ENCODE peak calls at places on chromosomes 4 and X, in six cellular contexts. One of them, this sample, is unnamed.

GRCh38 chr4:26032572-26033320 is 118.7 kb downstream of the SMIM20 start:
- DNase-seq in tibial artery: no peak
- DNase-seq in Caco-2: no peak
- DNase-seq in bronchial epithelial cell: peak
- DNase-seq in MM.1S: no peak
- DNase-seq in mammary epithelial cell: no peak
- DNase-seq in this sample: no peak

GRCh38 chr4:145823743-145824142 is 114.9 kb downstream of the ZNF827 start:
- DNase-seq in tibial artery: no peak
- DNase-seq in Caco-2: no peak
- DNase-seq in bronchial epithelial cell: no peak
- DNase-seq in MM.1S: no peak
- DNase-seq in mammary epithelial cell: no peak
- DNase-seq in this sample: peak

GRCh38 chr4:152193059-152193458 is 342.8 kb downstream of the FBXW7 start:
- DNase-seq in tibial artery: no peak
- DNase-seq in Caco-2: no peak
- DNase-seq in bronchial epithelial cell: no peak
- DNase-seq in MM.1S: no peak
- DNase-seq in mammary epithelial cell: no peak
- DNase-seq in this sample: no peak

GRCh38 chr4:39706334-39706733 is 8.4 kb downstream of the UBE2K start:
- DNase-seq in tibial artery: peak
- DNase-seq in Caco-2: no peak
- DNase-seq in bronchial epithelial cell: peak
- DNase-seq in MM.1S: no peak
- DNase-seq in mammary epithelial cell: peak
- DNase-seq in this sample: no peak

GRCh38 chr4:46388860-46389259 is 1.1 kb downstream of the GABRA2 start:
- DNase-seq in tibial artery: no peak
- DNase-seq in Caco-2: no peak
- DNase-seq in bronchial epithelial cell: no peak
- DNase-seq in MM.1S: no peak
- DNase-seq in mammary epithelial cell: no peak
- DNase-seq in this sample: no peak

GRCh38 chr4:6279582-6280289 is 10.1 kb downstream of the WFS1 start:
- DNase-seq in tibial artery: peak
- DNase-seq in Caco-2: no peak
- DNase-seq in bronchial epithelial cell: no peak
- DNase-seq in MM.1S: no peak
- DNase-seq in mammary epithelial cell: no peak
- DNase-seq in this sample: no peak

GRCh38 chr4:76589872-76590846 is 155.1 kb downstream of the SHROOM3 start:
- DNase-seq in tibial artery: peak
- DNase-seq in Caco-2: peak
- DNase-seq in bronchial epithelial cell: no peak
- DNase-seq in MM.1S: no peak
- DNase-seq in mammary epithelial cell: peak
- DNase-seq in this sample: no peak

GRCh38 chr4:1938027-1938426 is 66.8 kb downstream of the NSD2 start:
- DNase-seq in tibial artery: no peak
- DNase-seq in Caco-2: no peak
- DNase-seq in bronchial epithelial cell: peak
- DNase-seq in MM.1S: no peak
- DNase-seq in mammary epithelial cell: peak
- DNase-seq in this sample: no peak

GRCh38 chrX:68837119-68837518 is 8.3 kb downstream of the EFNB1 start:
- DNase-seq in tibial artery: no peak
- DNase-seq in Caco-2: no peak
- DNase-seq in bronchial epithelial cell: no peak
- DNase-seq in MM.1S: no peak
- DNase-seq in mammary epithelial cell: no peak
- DNase-seq in this sample: no peak

GRCh38 chr4:53510981-53511380 is 80.3 kb downstream of the LNX1 start:
- DNase-seq in tibial artery: no peak
- DNase-seq in Caco-2: no peak
- DNase-seq in bronchial epithelial cell: no peak
- DNase-seq in MM.1S: no peak
- DNase-seq in mammary epithelial cell: no peak
- DNase-seq in this sample: no peak

GRCh38 chr4:22090655-22091350 is 142.2 kb upstream of the KCNIP4 start:
- DNase-seq in tibial artery: no peak
- DNase-seq in Caco-2: no peak
- DNase-seq in bronchial epithelial cell: no peak
- DNase-seq in MM.1S: peak
- DNase-seq in mammary epithelial cell: no peak
- DNase-seq in this sample: no peak

GRCh38 chrX:39883664-39884063 is 214.1 kb downstream of the BCOR start:
- DNase-seq in tibial artery: no peak
- DNase-seq in Caco-2: no peak
- DNase-seq in bronchial epithelial cell: no peak
- DNase-seq in MM.1S: no peak
- DNase-seq in mammary epithelial cell: no peak
- DNase-seq in this sample: peak

GRCh38 chr4:76704133-76704881 is 193.6 kb downstream of the SOWAHB start:
- DNase-seq in tibial artery: no peak
- DNase-seq in Caco-2: peak
- DNase-seq in bronchial epithelial cell: peak
- DNase-seq in MM.1S: no peak
- DNase-seq in mammary epithelial cell: peak
- DNase-seq in this sample: no peak

GRCh38 chr4:87251104-87251503 is 30.7 kb upstream of the KLHL8 start:
- DNase-seq in tibial artery: no peak
- DNase-seq in Caco-2: no peak
- DNase-seq in bronchial epithelial cell: no peak
- DNase-seq in MM.1S: no peak
- DNase-seq in mammary epithelial cell: no peak
- DNase-seq in this sample: no peak

GRCh38 chr4:137180349-137180748 is 351.9 kb downstream of the PCDH18 start:
- DNase-seq in tibial artery: no peak
- DNase-seq in Caco-2: peak
- DNase-seq in bronchial epithelial cell: no peak
- DNase-seq in MM.1S: no peak
- DNase-seq in mammary epithelial cell: no peak
- DNase-seq in this sample: no peak

GRCh38 chr4:3516836-3517730 is 15.1 kb downstream of the LRPAP1 start:
- DNase-seq in tibial artery: peak
- DNase-seq in Caco-2: no peak
- DNase-seq in bronchial epithelial cell: no peak
- DNase-seq in MM.1S: no peak
- DNase-seq in mammary epithelial cell: no peak
- DNase-seq in this sample: no peak

GRCh38 chrX:96314974-96315373 is 369.7 kb upstream of the DIAPH2 start:
- DNase-seq in tibial artery: no peak
- DNase-seq in Caco-2: no peak
- DNase-seq in bronchial epithelial cell: peak
- DNase-seq in MM.1S: no peak
- DNase-seq in mammary epithelial cell: peak
- DNase-seq in this sample: no peak

GRCh38 chr4:68404153-68404552 is 43.1 kb upstream of the TMPRSS11E start:
- DNase-seq in tibial artery: no peak
- DNase-seq in Caco-2: no peak
- DNase-seq in bronchial epithelial cell: no peak
- DNase-seq in MM.1S: no peak
- DNase-seq in mammary epithelial cell: no peak
- DNase-seq in this sample: no peak

GRCh38 chrX:119093991-119094741 is 21.4 kb downstream of the CT47C1 start:
- DNase-seq in tibial artery: no peak
- DNase-seq in Caco-2: no peak
- DNase-seq in bronchial epithelial cell: peak
- DNase-seq in MM.1S: no peak
- DNase-seq in mammary epithelial cell: peak
- DNase-seq in this sample: no peak

GRCh38 chr4:63020661-63021060 is 1388.6 kb downstream of the TECRL start:
- DNase-seq in tibial artery: no peak
- DNase-seq in Caco-2: no peak
- DNase-seq in bronchial epithelial cell: no peak
- DNase-seq in MM.1S: no peak
- DNase-seq in mammary epithelial cell: no peak
- DNase-seq in this sample: no peak

GRCh38 chrX:53253293-53254020 is 27.9 kb downstream of the IQSEC2 start:
- DNase-seq in tibial artery: no peak
- DNase-seq in Caco-2: no peak
- DNase-seq in bronchial epithelial cell: no peak
- DNase-seq in MM.1S: no peak
- DNase-seq in mammary epithelial cell: no peak
- DNase-seq in this sample: no peak

GRCh38 chrX:103688949-103689348 is 2.5 kb upstream of the MORF4L2 start:
- DNase-seq in tibial artery: no peak
- DNase-seq in Caco-2: no peak
- DNase-seq in bronchial epithelial cell: peak
- DNase-seq in MM.1S: peak
- DNase-seq in mammary epithelial cell: peak
- DNase-seq in this sample: peak
- TF ChIP-seq CTCF in tibial artery: peak
- TF ChIP-seq CTCF in Caco-2: peak
- TF ChIP-seq CTCF in bronchial epithelial cell: peak
- TF ChIP-seq CTCF in MM.1S: peak
- TF ChIP-seq CTCF in mammary epithelial cell: peak
- TF ChIP-seq CTCF in this sample: peak

GRCh38 chr4:173530326-173531062 is 465 bp upstream of the HAND2 start:
- DNase-seq in tibial artery: no peak
- DNase-seq in Caco-2: no peak
- DNase-seq in bronchial epithelial cell: no peak
- DNase-seq in MM.1S: no peak
- DNase-seq in mammary epithelial cell: no peak
- DNase-seq in this sample: no peak

GRCh38 chr4:173527103-173527876 is 2.7 kb downstream of the HAND2 start:
- DNase-seq in tibial artery: no peak
- DNase-seq in Caco-2: no peak
- DNase-seq in bronchial epithelial cell: no peak
- DNase-seq in MM.1S: no peak
- DNase-seq in mammary epithelial cell: no peak
- DNase-seq in this sample: no peak

GRCh38 chr4:173529505-173530325 is at the start of gene HAND2:
- DNase-seq in tibial artery: peak
- DNase-seq in Caco-2: no peak
- DNase-seq in bronchial epithelial cell: no peak
- DNase-seq in MM.1S: no peak
- DNase-seq in mammary epithelial cell: no peak
- DNase-seq in this sample: no peak

GRCh38 chr4:173526724-173527102 is 3.3 kb downstream of the HAND2 start:
- DNase-seq in tibial artery: no peak
- DNase-seq in Caco-2: no peak
- DNase-seq in bronchial epithelial cell: no peak
- DNase-seq in MM.1S: no peak
- DNase-seq in mammary epithelial cell: no peak
- DNase-seq in this sample: no peak

GRCh38 chr4:173528378-173529321 is 1.4 kb downstream of the HAND2 start:
- DNase-seq in tibial artery: peak
- DNase-seq in Caco-2: no peak
- DNase-seq in bronchial epithelial cell: no peak
- DNase-seq in MM.1S: no peak
- DNase-seq in mammary epithelial cell: no peak
- DNase-seq in this sample: no peak
- H3K4me3 ChIP-seq in tibial artery: peak
- H3K4me3 ChIP-seq in Caco-2: no peak
- H3K4me3 ChIP-seq in bronchial epithelial cell: no peak
- H3K4me3 ChIP-seq in MM.1S: no peak
- H3K4me3 ChIP-seq in mammary epithelial cell: no peak
- H3K4me3 ChIP-seq in this sample: no peak

GRCh38 chr4:73520821-73521220 is 39.3 kb downstream of the AFM start:
- DNase-seq in tibial artery: peak
- DNase-seq in Caco-2: no peak
- DNase-seq in bronchial epithelial cell: no peak
- DNase-seq in MM.1S: no peak
- DNase-seq in mammary epithelial cell: no peak
- DNase-seq in this sample: peak
- TF ChIP-seq CTCF in tibial artery: no peak
- TF ChIP-seq CTCF in Caco-2: no peak
- TF ChIP-seq CTCF in bronchial epithelial cell: no peak
- TF ChIP-seq CTCF in MM.1S: no peak
- TF ChIP-seq CTCF in mammary epithelial cell: no peak
- TF ChIP-seq CTCF in this sample: no peak

GRCh38 chr4:155952546-155952945 is 1.1 kb downstream of the CTSO start:
- DNase-seq in tibial artery: no peak
- DNase-seq in Caco-2: no peak
- DNase-seq in bronchial epithelial cell: peak
- DNase-seq in MM.1S: no peak
- DNase-seq in mammary epithelial cell: no peak
- DNase-seq in this sample: no peak
- H3K4me3 ChIP-seq in tibial artery: peak
- H3K4me3 ChIP-seq in Caco-2: no peak
- H3K4me3 ChIP-seq in bronchial epithelial cell: no peak
- H3K4me3 ChIP-seq in MM.1S: no peak
- H3K4me3 ChIP-seq in mammary epithelial cell: peak
- H3K4me3 ChIP-seq in this sample: peak

DNA sequence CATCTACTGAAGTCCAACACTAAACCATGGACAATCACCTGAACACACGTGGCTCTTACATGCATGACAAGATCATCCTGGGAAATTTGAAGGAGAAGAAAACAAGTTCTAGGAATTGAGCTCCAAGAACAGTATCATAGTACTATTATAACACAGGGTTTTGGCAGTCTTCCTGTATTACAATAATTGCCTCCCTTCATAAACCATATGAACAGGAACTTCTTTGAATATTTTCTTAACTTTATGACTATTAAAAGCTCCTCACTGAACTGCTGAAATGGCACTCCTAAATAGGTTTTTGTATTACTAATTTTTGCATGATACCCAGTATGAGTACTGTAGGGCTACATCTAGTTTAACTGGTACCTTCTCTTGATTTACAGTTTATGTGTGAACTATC is 130.0 kb downstream of the ZAR1 start:
- DNase-seq in tibial artery: no peak
- DNase-seq in Caco-2: no peak
- DNase-seq in bronchial epithelial cell: no peak
- DNase-seq in MM.1S: no peak
- DNase-seq in mammary epithelial cell: no peak
- DNase-seq in this sample: no peak
- TF ChIP-seq CTCF in tibial artery: no peak
- TF ChIP-seq CTCF in Caco-2: no peak
- TF ChIP-seq CTCF in bronchial epithelial cell: no peak
- TF ChIP-seq CTCF in MM.1S: no peak
- TF ChIP-seq CTCF in mammary epithelial cell: no peak
- TF ChIP-seq CTCF in this sample: no peak

DNA sequence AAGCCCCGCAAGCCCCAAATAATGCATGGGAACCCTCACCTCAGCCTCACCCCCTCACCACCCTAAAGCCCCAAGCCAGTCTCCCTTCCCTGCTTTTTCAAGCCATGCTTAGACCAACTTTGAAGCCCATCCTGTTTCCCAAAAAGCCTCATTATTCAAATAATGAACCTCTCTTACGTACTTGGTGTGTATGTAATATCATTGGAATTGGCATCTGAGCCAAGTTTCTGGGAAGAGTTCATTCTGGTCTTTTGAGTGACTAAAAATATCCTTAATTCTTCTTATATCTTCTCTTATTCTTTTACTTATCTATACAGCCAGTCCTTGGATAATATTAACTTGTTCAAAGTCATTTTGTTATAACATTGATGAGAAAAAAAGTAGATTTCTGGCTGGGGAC is 875.8 kb upstream of the SLIT2 start:
- DNase-seq in tibial artery: no peak
- DNase-seq in Caco-2: no peak
- DNase-seq in bronchial epithelial cell: no peak
- DNase-seq in MM.1S: no peak
- DNase-seq in mammary epithelial cell: no peak
- DNase-seq in this sample: no peak
- H3K4me3 ChIP-seq in tibial artery: no peak
- H3K4me3 ChIP-seq in Caco-2: no peak
- H3K4me3 ChIP-seq in bronchial epithelial cell: no peak
- H3K4me3 ChIP-seq in MM.1S: no peak
- H3K4me3 ChIP-seq in mammary epithelial cell: no peak
- H3K4me3 ChIP-seq in this sample: no peak

This sample was measured in GM12865.